ENCODE peak calls at places on chromosomes 13 and 19, in six cellular contexts. B, J, G, P, D and Z are unnamed samples. For H3K4me1 and H3K27me3, the result is how much of the 10 kb centered on the place peaks cover.

GRCh38 chr13:40275636-40276035 is 390.8 kb downstream of the FOXO1 start:
- DNase-seq in G (no peak), P (no peak), B (no peak), D (peak), J (no peak), Z (no peak)

GRCh38 chr13:113013303-113013702 is 44.3 kb downstream of the MCF2L start:
- DNase-seq in J (no peak), G (no peak), B (no peak), D (no peak), P (no peak), Z (no peak)

GRCh38 chr13:23381877-23382276 is 51.6 kb downstream of the SACS start:
- DNase-seq in J (no peak), B (no peak), G (no peak), P (no peak), D (no peak), Z (no peak)

GRCh38 chr19:917323-918151 is at the start of gene KISS1R:
- DNase-seq in P (no peak), J (peak), G (no peak), D (peak), B (no peak), Z (no peak)

GRCh38 chr19:3369337-3370213 is 3.2 kb downstream of the NFIC start:
- DNase-seq in B (peak), D (peak), P (peak), G (peak), J (no peak), Z (no peak)

GRCh38 chr19:46426506-46427162 is 2.1 kb downstream of the PNMA8C start:
- DNase-seq in J (peak), D (peak), B (peak), P (peak), G (peak), Z (no peak)

GRCh38 chr19:49057636-49058234 is at the start of gene CGB7:
- DNase-seq in P (peak), D (peak), J (peak), B (peak), G (peak), Z (no peak)

GRCh38 chr13:66222926-66223325 is 1007.2 kb downstream of the PCDH9 start:
- DNase-seq in J (no peak), P (no peak), G (no peak), B (no peak), D (no peak), Z (no peak)

GRCh38 chr19:5332501-5332900 is 8.1 kb downstream of the PTPRS start:
- DNase-seq in D (peak), B (no peak), J (no peak), G (no peak), P (no peak), Z (no peak)

GRCh38 chr13:113550453-113550852 is 34.1 kb upstream of the TFDP1 start:
- DNase-seq in P (peak), G (no peak), J (no peak), B (peak), D (no peak), Z (no peak)

GRCh38 chr13:47159853-47160550 is 263.1 kb upstream of the HTR2A start:
- DNase-seq in D (peak), G (no peak), P (no peak), J (no peak), B (no peak), Z (no peak)

GRCh38 chr13:75635101-75635620 is 969 bp upstream of the LMO7 start:
- DNase-seq in D (peak), J (no peak), B (no peak), P (no peak), G (peak), Z (no peak)

GRCh38 chr13:68439821-68440220 is 1209.7 kb upstream of the PCDH9 start:
- DNase-seq in J (no peak), G (no peak), P (no peak), D (no peak), B (no peak), Z (no peak)

GRCh38 chr19:2253106-2254051 is 2.8 kb downstream of the JSRP1 start:
- DNase-seq in B (no peak), J (no peak), G (no peak), D (peak), P (no peak), Z (peak)

GRCh38 chr19:55986487-55986886 is at the start of gene NLRP5:
- DNase-seq in P (no peak), J (no peak), G (no peak), B (no peak), D (no peak), Z (no peak)

GRCh38 chr19:722553-723101 is 13.9 kb downstream of the PALM start:
- DNase-seq in D (peak), G (no peak), J (no peak), B (no peak), P (no peak), Z (no peak)

GRCh38 chr13:93418398-93418797 is 191.8 kb downstream of the GPC6 start:
- DNase-seq in G (no peak), D (no peak), B (no peak), P (no peak), J (no peak), Z (no peak)

GRCh38 chr13:77986699-77987098 is 68.1 kb upstream of the EDNRB start:
- DNase-seq in G (no peak), J (no peak), B (no peak), P (no peak), D (no peak), Z (no peak)

GRCh38 chr19:12778905-12779161 is 3.5 kb upstream of the HOOK2 start:
- DNase-seq in P (no peak), D (no peak), B (no peak), J (no peak), G (no peak), Z (no peak)
- H3K4me1 ChIP-seq in P (half or more), D (under half), B (under half), J (under half), G (under half), Z (under half)

GRCh38 chr19:35295453-35295791 is 3.5 kb downstream of the MAG start:
- DNase-seq in D (peak), G (no peak), J (no peak), P (no peak), B (no peak), Z (no peak)

GRCh38 chr19:35296644-35297514 is 4.9 kb downstream of the MAG start:
- DNase-seq in D (peak), G (no peak), J (no peak), P (no peak), B (no peak), Z (no peak)

GRCh38 chr19:35294859-35295258 is 2.9 kb downstream of the MAG start:
- DNase-seq in B (no peak), P (no peak), J (no peak), G (no peak), D (no peak), Z (no peak)

GRCh38 chr19:35297515-35297848 is 5.5 kb downstream of the MAG start:
- DNase-seq in J (no peak), P (no peak), D (no peak), G (no peak), B (no peak), Z (no peak)

GRCh38 chr19:35295792-35296462 is 4.0 kb downstream of the MAG start:
- DNase-seq in P (peak), B (no peak), G (no peak), D (peak), J (no peak), Z (peak)
- H3K4me3 ChIP-seq in P (no peak), B (no peak), G (no peak), D (no peak), J (no peak), Z (no peak)

DNA sequence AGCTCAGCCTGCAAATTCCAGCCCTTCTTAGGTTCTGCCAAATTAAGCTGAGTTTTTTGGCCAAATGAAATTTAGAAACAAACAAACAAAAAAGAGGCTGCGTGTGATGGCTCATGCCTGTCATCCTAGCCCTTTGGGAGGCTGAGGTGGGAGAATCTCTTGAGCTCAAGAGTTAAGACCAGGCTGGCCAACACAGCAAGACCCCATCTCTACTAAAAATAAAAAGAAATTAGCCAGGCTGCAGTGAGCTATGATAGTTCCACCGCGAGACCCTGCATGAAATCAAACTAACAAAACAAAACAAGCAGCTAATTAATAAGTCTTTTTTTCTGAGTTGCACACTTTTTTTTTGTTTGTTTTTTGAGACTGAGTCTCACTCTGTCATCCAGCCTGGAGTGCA is 17.9 kb downstream of the NCAN start:
- DNase-seq in J (no peak), G (no peak), B (no peak), P (no peak), D (no peak), Z (no peak)
- H3K27me3 ChIP-seq in J (under half), G (under half), B (under half), P (under half), D (under half), Z (under half)

DNA sequence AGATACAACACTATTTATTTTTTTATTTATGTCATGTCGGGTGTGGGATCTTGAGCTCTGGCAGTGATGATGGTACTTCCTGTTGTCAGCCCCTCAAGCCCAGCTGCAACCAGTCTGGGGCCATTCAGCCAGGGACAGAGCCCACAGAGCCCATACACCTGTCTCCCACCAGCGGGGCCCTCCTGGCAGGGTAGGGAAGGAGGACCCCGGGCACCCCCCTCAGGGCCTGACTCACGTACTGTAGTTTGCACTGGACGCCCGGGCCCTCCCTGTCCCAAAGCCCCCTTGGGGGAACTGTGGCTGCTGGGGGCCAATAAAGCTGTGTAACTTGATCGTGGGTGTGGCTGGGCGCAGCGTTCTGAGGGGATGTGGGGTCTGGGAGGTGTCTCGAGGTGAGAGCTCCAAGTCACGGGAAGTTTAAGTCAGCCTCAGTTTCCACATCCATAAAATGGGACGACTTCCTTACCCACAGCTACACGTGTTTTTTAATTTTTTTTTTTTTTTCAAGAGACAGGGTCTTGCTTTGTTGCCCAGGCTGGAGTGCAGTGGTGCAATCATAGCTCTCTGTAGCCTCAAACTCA is 9.5 kb downstream of the ATG4D start:
- DNase-seq in G (no peak), D (peak), P (no peak), B (no peak), J (no peak), Z (no peak)
- H3K4me1 ChIP-seq in G (under half), D (under half), P (under half), B (under half), J (under half), Z (half or more)

GRCh38 chr19:15430526-15431120 is 11.8 kb upstream of the AKAP8L start:
- DNase-seq in G (no peak), B (no peak), P (no peak), J (no peak), D (peak), Z (no peak)
- H3K4me3 ChIP-seq in G (no peak), B (no peak), P (no peak), J (no peak), D (peak), Z (no peak)